ENCODE peak calls at places on chromosomes 7 and 10, in four cellular contexts. R is body of pancreas, W is GM13977, K is retinal pigment epithelial cell. X is an unnamed sample.

GRCh38 chr10:104521901-104522827 is 118.9 kb upstream of the SORCS3 start:
- DNase-seq in R (no peak), W (no peak), K (no peak), X (no peak)

GRCh38 chr10:130764651-130765050 is 546.9 kb downstream of the TCERG1L start:
- DNase-seq in R (no peak), W (no peak), K (no peak), X (no peak)

GRCh38 chr7:157508477-157508881 is 171.7 kb downstream of the DNAJB6 start:
- DNase-seq in R (no peak), W (no peak), K (no peak), X (no peak)

GRCh38 chr7:33108931-33109757 is at the start of gene RP9:
- DNase-seq in R (peak), W (peak), K (no peak), X (peak)

GRCh38 chr7:94145602-94146001 is 141.4 kb upstream of the BET1 start:
- DNase-seq in R (no peak), W (no peak), K (no peak), X (no peak)

GRCh38 chr7:30817060-30817770 is 46.0 kb downstream of the MINDY4 start:
- DNase-seq in R (no peak), W (no peak), K (no peak), X (no peak)

GRCh38 chr10:93710333-93710909 is 8.0 kb upstream of the FRA10AC1 start:
- DNase-seq in R (no peak), W (no peak), K (no peak), X (no peak)

GRCh38 chr10:64708920-64709681 is 1187.9 kb downstream of the REEP3 start:
- DNase-seq in R (no peak), W (no peak), K (no peak), X (no peak)

GRCh38 chr7:155422151-155422550 is 35.8 kb upstream of the EN2 start:
- DNase-seq in R (no peak), W (no peak), K (no peak), X (no peak)

GRCh38 chr10:51896849-51897248 is 197.5 kb upstream of the CSTF2T start:
- DNase-seq in R (no peak), W (no peak), K (no peak), X (no peak)

GRCh38 chr7:151117565-151117964 is 31.3 kb downstream of the AGAP3 start:
- DNase-seq in R (no peak), W (no peak), K (no peak), X (no peak)

GRCh38 chr7:118938845-118939244 is 714.3 kb downstream of the ANKRD7 start:
- DNase-seq in R (no peak), W (no peak), K (no peak), X (no peak)

GRCh38 chr7:100565133-100565571 is 8.5 kb downstream of the SAP25 start:
- DNase-seq in R (no peak), W (no peak), K (no peak), X (no peak)

GRCh38 chr7:150399861-150400778 is 21.0 kb downstream of the ZNF775 start:
- DNase-seq in R (no peak), W (no peak), K (no peak), X (no peak)

GRCh38 chr7:1100886-1101579 is 13.1 kb downstream of the GPER1 start:
- DNase-seq in R (no peak), W (no peak), K (no peak), X (no peak)

GRCh38 chr10:100998183-100998990 is 1.2 kb upstream of the LZTS2 start:
- DNase-seq in R (peak), W (peak), K (peak), X (peak)

GRCh38 chr7:121752706-121753105 is 120.3 kb upstream of the PTPRZ1 start:
- DNase-seq in R (no peak), W (no peak), K (no peak), X (peak)
- TF ChIP-seq CTCF in R (peak), W (peak), K (peak), X (peak)

DNA sequence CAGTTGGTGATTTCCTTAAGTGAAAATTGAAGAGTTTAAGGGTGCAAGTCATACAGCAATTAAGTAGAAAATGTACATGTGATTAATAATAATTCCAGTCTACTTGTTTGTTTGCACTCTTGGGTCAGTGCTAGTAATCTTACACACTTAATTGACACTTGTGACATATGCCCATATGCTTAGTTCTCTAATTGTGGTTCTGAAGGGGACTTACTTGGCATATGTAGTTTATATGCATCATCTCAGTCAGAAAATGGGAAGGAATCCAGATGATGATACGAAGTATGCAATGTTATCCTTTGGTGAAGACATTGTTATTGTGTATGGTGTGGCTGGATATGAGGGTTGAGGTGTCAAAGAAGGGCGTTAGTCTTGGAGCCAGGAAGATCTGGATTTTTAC is 193.5 kb upstream of the HDAC9 start:
- DNase-seq in R (no peak), W (no peak), K (no peak), X (no peak)
- TF ChIP-seq CTCF in R (no peak), W (no peak), K (no peak), X (no peak)

DNA sequence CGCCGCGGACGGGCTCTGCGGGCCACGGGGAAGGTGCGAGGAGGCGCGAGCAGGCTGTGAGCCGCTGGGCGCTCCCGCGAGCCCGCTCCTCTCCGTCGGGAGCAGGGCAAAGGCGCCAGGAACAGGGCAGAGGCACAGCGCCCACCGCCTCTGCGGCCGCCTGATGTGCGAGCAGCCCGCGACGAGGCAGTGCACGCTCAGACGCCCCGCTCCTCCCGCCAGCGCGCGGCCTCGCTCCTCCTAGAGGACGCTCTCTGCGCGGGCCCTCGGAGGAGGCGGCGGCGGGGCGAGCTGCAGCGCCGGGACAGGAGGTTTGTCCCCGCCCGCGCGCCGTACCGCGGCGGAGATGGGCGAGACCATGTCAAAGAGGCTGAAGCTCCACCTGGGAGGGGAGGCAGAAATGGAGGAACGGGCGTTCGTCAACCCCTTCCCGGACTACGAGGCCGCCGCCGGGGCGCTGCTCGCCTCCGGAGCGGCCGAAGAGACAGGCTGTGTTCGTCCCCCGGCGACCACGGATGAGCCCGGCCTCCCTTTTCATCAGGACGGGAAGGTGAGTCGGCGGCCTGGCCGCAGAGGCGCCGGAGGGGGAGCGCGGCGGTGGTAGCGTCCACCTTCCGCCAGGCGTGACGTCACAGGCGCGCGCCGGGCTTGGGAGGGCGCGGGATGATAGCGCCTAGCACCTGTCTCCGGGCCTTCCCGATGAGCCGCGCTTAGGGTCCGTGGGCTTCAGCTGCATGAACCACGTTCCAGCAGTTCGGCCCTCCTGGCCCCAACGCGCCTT is 733 bp downstream of the LANCL2 start:
- DNase-seq in R (peak), W (peak), K (peak), X (peak)
- TF ChIP-seq CTCF in R (peak), W (peak), K (no peak), X (peak)

GRCh38 chr10:132373241-132373955 is 23.6 kb upstream of the PWWP2B start:
- DNase-seq in R (no peak), W (no peak), K (no peak), X (no peak)

GRCh38 chr10:132372516-132373095 is 24.4 kb upstream of the PWWP2B start:
- DNase-seq in R (no peak), W (no peak), K (no peak), X (no peak)

GRCh38 chr10:132370426-132371340 is 26.3 kb upstream of the PWWP2B start:
- DNase-seq in R (no peak), W (no peak), K (no peak), X (no peak)

GRCh38 chr10:132369636-132370185 is 27.3 kb upstream of the PWWP2B start:
- DNase-seq in R (no peak), W (no peak), K (no peak), X (no peak)

DNA sequence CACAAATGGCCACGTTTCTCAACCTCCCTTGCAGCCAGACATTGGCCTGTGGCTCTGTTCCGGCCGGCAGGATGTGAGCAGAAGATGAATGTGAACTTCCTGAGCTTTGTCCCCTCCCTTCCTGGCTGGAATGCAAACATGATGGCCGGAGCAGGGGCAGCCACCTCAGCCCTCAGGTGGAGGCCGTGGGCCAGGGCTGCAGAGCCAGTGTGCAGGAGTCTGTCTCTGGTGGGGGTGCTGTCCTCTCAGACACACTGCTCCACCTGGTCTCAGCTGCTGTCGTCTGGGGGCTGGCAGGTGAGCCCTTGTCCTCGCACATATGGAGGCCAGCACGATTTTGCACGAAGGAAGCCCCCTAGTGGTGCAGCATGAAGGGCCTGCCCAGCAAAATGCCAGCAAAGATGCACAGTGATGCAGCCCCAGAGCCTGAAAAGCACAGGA is 25.3 kb upstream of the PWWP2B start:
- DNase-seq in R (no peak), W (no peak), K (no peak), X (no peak)
- TF ChIP-seq CTCF in R (no peak), W (peak), K (peak), X (peak)

GRCh38 chr10:102814873-102815661 is 22.1 kb downstream of the CYP17A1 start:
- DNase-seq in R (peak), W (no peak), K (no peak), X (no peak)
- TF ChIP-seq CTCF in R (no peak), W (no peak), K (no peak), X (no peak)

DNA sequence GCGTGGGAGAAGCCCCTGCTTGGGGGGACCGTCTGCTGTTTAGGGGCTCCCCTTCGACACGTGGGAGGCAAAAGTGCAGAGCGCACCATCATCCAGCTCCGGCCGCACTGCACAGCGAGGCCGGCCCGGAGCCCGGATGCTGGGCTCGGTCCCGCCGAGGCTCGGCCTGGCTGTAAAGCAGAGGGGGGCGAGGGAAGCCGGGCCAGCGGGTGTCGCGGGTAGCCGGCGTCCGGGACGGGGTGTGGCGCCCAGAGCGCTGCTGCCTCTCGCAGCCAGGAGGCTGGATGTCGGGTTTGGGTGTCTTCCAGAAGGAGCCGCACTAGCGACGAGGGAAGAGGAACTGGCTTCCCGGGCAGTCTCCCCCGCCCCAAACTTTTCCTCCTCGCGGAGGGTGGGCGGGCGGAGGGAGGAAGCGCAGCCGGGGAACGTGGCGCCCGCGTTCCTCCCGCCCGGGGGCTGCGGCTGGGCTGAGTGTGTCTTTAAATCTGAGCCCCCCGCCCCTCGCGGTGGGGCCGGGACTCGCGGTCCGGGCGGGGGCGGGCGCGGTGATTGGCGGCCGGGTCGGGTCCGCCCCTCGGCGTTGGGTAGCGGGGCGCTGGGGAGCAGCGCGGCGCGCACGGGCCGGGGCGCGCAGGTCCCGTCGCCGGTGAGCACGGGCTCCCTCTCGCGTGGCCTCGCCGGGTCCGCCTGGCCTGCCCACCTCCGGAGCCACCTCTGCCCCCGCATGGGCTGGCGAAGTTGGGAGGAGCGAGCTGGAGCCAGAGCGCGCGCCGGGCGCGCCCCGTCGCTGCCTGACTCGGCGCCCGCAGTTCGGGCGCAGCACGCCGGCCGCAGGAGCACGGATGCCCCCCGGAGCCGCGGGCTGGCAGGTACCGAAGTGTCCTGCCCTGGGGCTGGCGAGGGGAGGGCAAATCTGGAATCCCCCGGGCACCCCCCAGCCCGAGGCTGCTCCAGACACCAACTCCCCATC is at the start of gene PALD1:
- DNase-seq in R (peak), W (peak), K (no peak), X (peak)
- TF ChIP-seq CTCF in R (peak), W (no peak), K (peak), X (no peak)

DNA sequence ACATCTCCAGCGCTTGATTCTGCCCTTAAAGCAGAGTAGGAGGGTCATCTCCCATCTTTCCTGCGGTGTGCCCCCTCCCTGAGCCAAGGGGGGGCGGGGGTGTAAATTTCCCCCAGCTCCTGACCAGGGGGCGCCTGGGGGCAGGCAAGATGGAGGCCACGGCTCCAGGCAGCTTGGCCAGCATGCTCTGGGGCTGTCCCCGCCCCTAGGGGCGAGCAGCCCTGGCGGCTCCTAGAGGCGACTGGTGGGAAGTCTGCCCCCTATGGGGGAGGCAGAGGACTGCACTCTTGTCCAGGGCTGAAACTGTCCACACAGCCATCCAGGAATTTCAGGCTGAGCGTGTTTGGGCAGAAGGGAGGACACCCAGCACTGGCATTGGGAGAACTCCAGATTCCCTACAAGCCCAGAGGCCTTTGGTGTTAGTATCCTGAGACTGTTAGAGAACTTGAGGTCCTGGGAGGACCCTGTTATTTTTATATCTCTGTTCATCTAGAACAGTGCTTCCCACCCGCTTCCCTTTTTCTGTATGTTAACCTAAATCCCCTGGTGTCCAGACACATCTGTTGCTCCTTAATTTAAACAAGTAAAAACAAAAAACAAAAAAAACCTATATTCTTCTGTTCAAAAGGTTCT is 4.6 kb downstream of the STRA8 start:
- DNase-seq in R (no peak), W (no peak), K (no peak), X (no peak)
- TF ChIP-seq CTCF in R (no peak), W (peak), K (peak), X (no peak)